ENCODE peak calls at places on chromosomes 5 and 9, in four cellular contexts. One of them, this sample, is unnamed.

GRCh38 chr9:28155067-28155466 is 581.8 kb upstream of the C9orf72 start:
- DNase-seq in mesothelial cell of epicardium: no peak
- DNase-seq in NCI-H774: no peak
- DNase-seq in mesendoderm: peak
- DNase-seq in this sample: peak

GRCh38 chr9:89667730-89668129 is 62.9 kb downstream of the GADD45G start:
- DNase-seq in mesothelial cell of epicardium: no peak
- DNase-seq in mesendoderm: peak
- DNase-seq in NCI-H774: peak
- DNase-seq in this sample: peak

GRCh38 chr5:173090626-173091025 is 34.5 kb downstream of the CREBRF start:
- DNase-seq in NCI-H774: no peak
- DNase-seq in mesendoderm: no peak
- DNase-seq in mesothelial cell of epicardium: no peak
- DNase-seq in this sample: no peak

GRCh38 chr5:73701566-73701965 is 75.6 kb downstream of the ARHGEF28 start:
- DNase-seq in NCI-H774: no peak
- DNase-seq in mesothelial cell of epicardium: no peak
- DNase-seq in mesendoderm: no peak
- DNase-seq in this sample: no peak

GRCh38 chr9:127091526-127091925 is 30.9 kb downstream of the ANGPTL2 start:
- DNase-seq in mesendoderm: no peak
- DNase-seq in mesothelial cell of epicardium: no peak
- DNase-seq in NCI-H774: no peak
- DNase-seq in this sample: no peak

GRCh38 chr9:14992516-14992915 is 82.3 kb upstream of the FREM1 start:
- DNase-seq in mesendoderm: no peak
- DNase-seq in mesothelial cell of epicardium: no peak
- DNase-seq in NCI-H774: no peak
- DNase-seq in this sample: peak

GRCh38 chr9:109117856-109118801 is 1.6 kb downstream of the TMEM245 start:
- DNase-seq in NCI-H774: no peak
- DNase-seq in mesendoderm: no peak
- DNase-seq in mesothelial cell of epicardium: no peak
- DNase-seq in this sample: no peak

GRCh38 chr9:135992486-135993408 is 31.6 kb upstream of the UBAC1 start:
- DNase-seq in mesendoderm: peak
- DNase-seq in NCI-H774: peak
- DNase-seq in mesothelial cell of epicardium: peak
- DNase-seq in this sample: peak